ENCODE peak calls at places on chromosomes 16 and 17, in six cellular contexts. One of them, this sample, is unnamed.

GRCh38 chr17:36824678-36825091 is 112.6 kb upstream of the LHX1 start:
- DNase-seq in activated T-helper 1 cell treated with anti-CD3 and anti-CD28 coated beads, Interleukin-12 subunit alpha, Interleukin-12 subunit beta, Interleukin-2, Interleukin-4 antibody, amounts not matched to agents 30 ng/mL and 10 ng/mL and 1 ng/mL, durations not matched to agents 14 hours and 24 hours and 36 hours: no peak
- DNase-seq in NCI-H1105: no peak
- DNase-seq in stimulated activated naive CD8-positive, alpha-beta T cell treated with anti-CD3 and anti-CD28 coated beads, Interleukin-15, Interleukin-2, amounts not matched to agents 100 U/mL and 50 U/mL, for 24 hours: no peak
- DNase-seq in NCI-H1092: no peak
- DNase-seq in breast epithelium: no peak
- DNase-seq in this sample: no peak

GRCh38 chr16:1010815-1011214 is 29.2 kb downstream of the SOX8 start:
- DNase-seq in activated T-helper 1 cell treated with anti-CD3 and anti-CD28 coated beads, Interleukin-12 subunit alpha, Interleukin-12 subunit beta, Interleukin-2, Interleukin-4 antibody, amounts not matched to agents 30 ng/mL and 10 ng/mL and 1 ng/mL, durations not matched to agents 14 hours and 24 hours and 36 hours: no peak
- DNase-seq in NCI-H1105: no peak
- DNase-seq in stimulated activated naive CD8-positive, alpha-beta T cell treated with anti-CD3 and anti-CD28 coated beads, Interleukin-15, Interleukin-2, amounts not matched to agents 100 U/mL and 50 U/mL, for 24 hours: no peak
- DNase-seq in NCI-H1092: no peak
- DNase-seq in breast epithelium: no peak
- DNase-seq in this sample: no peak

GRCh38 chr17:15036238-15036637 is 228.9 kb downstream of the PMP22 start:
- DNase-seq in activated T-helper 1 cell treated with anti-CD3 and anti-CD28 coated beads, Interleukin-12 subunit alpha, Interleukin-12 subunit beta, Interleukin-2, Interleukin-4 antibody, amounts not matched to agents 30 ng/mL and 10 ng/mL and 1 ng/mL, durations not matched to agents 14 hours and 24 hours and 36 hours: no peak
- DNase-seq in NCI-H1105: no peak
- DNase-seq in stimulated activated naive CD8-positive, alpha-beta T cell treated with anti-CD3 and anti-CD28 coated beads, Interleukin-15, Interleukin-2, amounts not matched to agents 100 U/mL and 50 U/mL, for 24 hours: no peak
- DNase-seq in NCI-H1092: no peak
- DNase-seq in breast epithelium: no peak
- DNase-seq in this sample: no peak

GRCh38 chr17:72358465-72358864 is 237.6 kb downstream of the SOX9 start:
- DNase-seq in activated T-helper 1 cell treated with anti-CD3 and anti-CD28 coated beads, Interleukin-12 subunit alpha, Interleukin-12 subunit beta, Interleukin-2, Interleukin-4 antibody, amounts not matched to agents 30 ng/mL and 10 ng/mL and 1 ng/mL, durations not matched to agents 14 hours and 24 hours and 36 hours: no peak
- DNase-seq in NCI-H1105: no peak
- DNase-seq in stimulated activated naive CD8-positive, alpha-beta T cell treated with anti-CD3 and anti-CD28 coated beads, Interleukin-15, Interleukin-2, amounts not matched to agents 100 U/mL and 50 U/mL, for 24 hours: no peak
- DNase-seq in NCI-H1092: no peak
- DNase-seq in breast epithelium: no peak
- DNase-seq in this sample: no peak

GRCh38 chr16:55225972-55226542 is 97.9 kb upstream of the IRX6 start:
- DNase-seq in activated T-helper 1 cell treated with anti-CD3 and anti-CD28 coated beads, Interleukin-12 subunit alpha, Interleukin-12 subunit beta, Interleukin-2, Interleukin-4 antibody, amounts not matched to agents 30 ng/mL and 10 ng/mL and 1 ng/mL, durations not matched to agents 14 hours and 24 hours and 36 hours: no peak
- DNase-seq in NCI-H1105: no peak
- DNase-seq in stimulated activated naive CD8-positive, alpha-beta T cell treated with anti-CD3 and anti-CD28 coated beads, Interleukin-15, Interleukin-2, amounts not matched to agents 100 U/mL and 50 U/mL, for 24 hours: no peak
- DNase-seq in NCI-H1092: no peak
- DNase-seq in breast epithelium: no peak
- DNase-seq in this sample: no peak

GRCh38 chr16:3188925-3189825 is 1.2 kb downstream of the OR1F1 start:
- DNase-seq in activated T-helper 1 cell treated with anti-CD3 and anti-CD28 coated beads, Interleukin-12 subunit alpha, Interleukin-12 subunit beta, Interleukin-2, Interleukin-4 antibody, amounts not matched to agents 30 ng/mL and 10 ng/mL and 1 ng/mL, durations not matched to agents 14 hours and 24 hours and 36 hours: no peak
- DNase-seq in NCI-H1105: no peak
- DNase-seq in stimulated activated naive CD8-positive, alpha-beta T cell treated with anti-CD3 and anti-CD28 coated beads, Interleukin-15, Interleukin-2, amounts not matched to agents 100 U/mL and 50 U/mL, for 24 hours: peak; percentile 80
- DNase-seq in NCI-H1092: no peak
- DNase-seq in breast epithelium: no peak
- DNase-seq in this sample: no peak

GRCh38 chr17:63113167-63113566 is 147.1 kb downstream of the TANC2 start:
- DNase-seq in activated T-helper 1 cell treated with anti-CD3 and anti-CD28 coated beads, Interleukin-12 subunit alpha, Interleukin-12 subunit beta, Interleukin-2, Interleukin-4 antibody, amounts not matched to agents 30 ng/mL and 10 ng/mL and 1 ng/mL, durations not matched to agents 14 hours and 24 hours and 36 hours: no peak
- DNase-seq in NCI-H1105: no peak
- DNase-seq in stimulated activated naive CD8-positive, alpha-beta T cell treated with anti-CD3 and anti-CD28 coated beads, Interleukin-15, Interleukin-2, amounts not matched to agents 100 U/mL and 50 U/mL, for 24 hours: no peak
- DNase-seq in NCI-H1092: no peak
- DNase-seq in breast epithelium: no peak
- DNase-seq in this sample: no peak

GRCh38 chr17:82367724-82368524 is 3.6 kb upstream of the UTS2R start:
- DNase-seq in activated T-helper 1 cell treated with anti-CD3 and anti-CD28 coated beads, Interleukin-12 subunit alpha, Interleukin-12 subunit beta, Interleukin-2, Interleukin-4 antibody, amounts not matched to agents 30 ng/mL and 10 ng/mL and 1 ng/mL, durations not matched to agents 14 hours and 24 hours and 36 hours: no peak
- DNase-seq in NCI-H1105: no peak
- DNase-seq in stimulated activated naive CD8-positive, alpha-beta T cell treated with anti-CD3 and anti-CD28 coated beads, Interleukin-15, Interleukin-2, amounts not matched to agents 100 U/mL and 50 U/mL, for 24 hours: no peak
- DNase-seq in NCI-H1092: no peak
- DNase-seq in breast epithelium: no peak
- DNase-seq in this sample: no peak

GRCh38 chr17:3511841-3512511 is 36.2 kb downstream of the ASPA start:
- DNase-seq in activated T-helper 1 cell treated with anti-CD3 and anti-CD28 coated beads, Interleukin-12 subunit alpha, Interleukin-12 subunit beta, Interleukin-2, Interleukin-4 antibody, amounts not matched to agents 30 ng/mL and 10 ng/mL and 1 ng/mL, durations not matched to agents 14 hours and 24 hours and 36 hours: no peak
- DNase-seq in NCI-H1105: no peak
- DNase-seq in stimulated activated naive CD8-positive, alpha-beta T cell treated with anti-CD3 and anti-CD28 coated beads, Interleukin-15, Interleukin-2, amounts not matched to agents 100 U/mL and 50 U/mL, for 24 hours: no peak
- DNase-seq in NCI-H1092: no peak
- DNase-seq in breast epithelium: no peak
- DNase-seq in this sample: no peak

GRCh38 chr16:66600484-66600883 is 4.0 kb upstream of the CMTM3 start:
- DNase-seq in activated T-helper 1 cell treated with anti-CD3 and anti-CD28 coated beads, Interleukin-12 subunit alpha, Interleukin-12 subunit beta, Interleukin-2, Interleukin-4 antibody, amounts not matched to agents 30 ng/mL and 10 ng/mL and 1 ng/mL, durations not matched to agents 14 hours and 24 hours and 36 hours: no peak
- DNase-seq in NCI-H1105: no peak
- DNase-seq in stimulated activated naive CD8-positive, alpha-beta T cell treated with anti-CD3 and anti-CD28 coated beads, Interleukin-15, Interleukin-2, amounts not matched to agents 100 U/mL and 50 U/mL, for 24 hours: no peak
- DNase-seq in NCI-H1092: no peak
- DNase-seq in breast epithelium: no peak
- DNase-seq in this sample: no peak

GRCh38 chr16:89841275-89841674 is 13.0 kb downstream of the SPIRE2 start:
- DNase-seq in activated T-helper 1 cell treated with anti-CD3 and anti-CD28 coated beads, Interleukin-12 subunit alpha, Interleukin-12 subunit beta, Interleukin-2, Interleukin-4 antibody, amounts not matched to agents 30 ng/mL and 10 ng/mL and 1 ng/mL, durations not matched to agents 14 hours and 24 hours and 36 hours: peak; percentile 27
- DNase-seq in NCI-H1105: no peak
- DNase-seq in stimulated activated naive CD8-positive, alpha-beta T cell treated with anti-CD3 and anti-CD28 coated beads, Interleukin-15, Interleukin-2, amounts not matched to agents 100 U/mL and 50 U/mL, for 24 hours: peak; percentile 67
- DNase-seq in NCI-H1092: no peak
- DNase-seq in breast epithelium: no peak
- DNase-seq in this sample: no peak

GRCh38 chr17:8124350-8125195 is 667 bp upstream of the HES7 start:
- DNase-seq in activated T-helper 1 cell treated with anti-CD3 and anti-CD28 coated beads, Interleukin-12 subunit alpha, Interleukin-12 subunit beta, Interleukin-2, Interleukin-4 antibody, amounts not matched to agents 30 ng/mL and 10 ng/mL and 1 ng/mL, durations not matched to agents 14 hours and 24 hours and 36 hours: no peak
- DNase-seq in NCI-H1105: peak; percentile 31
- DNase-seq in stimulated activated naive CD8-positive, alpha-beta T cell treated with anti-CD3 and anti-CD28 coated beads, Interleukin-15, Interleukin-2, amounts not matched to agents 100 U/mL and 50 U/mL, for 24 hours: peak; percentile 39
- DNase-seq in NCI-H1092: no peak
- DNase-seq in breast epithelium: no peak
- DNase-seq in this sample: no peak

GRCh38 chr16:77732241-77732946 is 10.1 kb downstream of the NUDT7 start:
- DNase-seq in activated T-helper 1 cell treated with anti-CD3 and anti-CD28 coated beads, Interleukin-12 subunit alpha, Interleukin-12 subunit beta, Interleukin-2, Interleukin-4 antibody, amounts not matched to agents 30 ng/mL and 10 ng/mL and 1 ng/mL, durations not matched to agents 14 hours and 24 hours and 36 hours: no peak
- DNase-seq in NCI-H1105: no peak
- DNase-seq in stimulated activated naive CD8-positive, alpha-beta T cell treated with anti-CD3 and anti-CD28 coated beads, Interleukin-15, Interleukin-2, amounts not matched to agents 100 U/mL and 50 U/mL, for 24 hours: no peak
- DNase-seq in NCI-H1092: no peak
- DNase-seq in breast epithelium: no peak
- DNase-seq in this sample: no peak

GRCh38 chr16:17836868-17837602 is 366.3 kb upstream of the XYLT1 start:
- DNase-seq in activated T-helper 1 cell treated with anti-CD3 and anti-CD28 coated beads, Interleukin-12 subunit alpha, Interleukin-12 subunit beta, Interleukin-2, Interleukin-4 antibody, amounts not matched to agents 30 ng/mL and 10 ng/mL and 1 ng/mL, durations not matched to agents 14 hours and 24 hours and 36 hours: no peak
- DNase-seq in NCI-H1105: no peak
- DNase-seq in stimulated activated naive CD8-positive, alpha-beta T cell treated with anti-CD3 and anti-CD28 coated beads, Interleukin-15, Interleukin-2, amounts not matched to agents 100 U/mL and 50 U/mL, for 24 hours: no peak
- DNase-seq in NCI-H1092: no peak
- DNase-seq in breast epithelium: no peak
- DNase-seq in this sample: no peak

GRCh38 chr17:50918071-50918932 is 52.1 kb upstream of the TOB1 start:
- DNase-seq in activated T-helper 1 cell treated with anti-CD3 and anti-CD28 coated beads, Interleukin-12 subunit alpha, Interleukin-12 subunit beta, Interleukin-2, Interleukin-4 antibody, amounts not matched to agents 30 ng/mL and 10 ng/mL and 1 ng/mL, durations not matched to agents 14 hours and 24 hours and 36 hours: no peak
- DNase-seq in NCI-H1105: no peak
- DNase-seq in stimulated activated naive CD8-positive, alpha-beta T cell treated with anti-CD3 and anti-CD28 coated beads, Interleukin-15, Interleukin-2, amounts not matched to agents 100 U/mL and 50 U/mL, for 24 hours: no peak
- DNase-seq in NCI-H1092: no peak
- DNase-seq in breast epithelium: peak; percentile 83
- DNase-seq in this sample: no peak

GRCh38 chr16:4511441-4512082 is 27.0 kb downstream of the CDIP1 start:
- DNase-seq in activated T-helper 1 cell treated with anti-CD3 and anti-CD28 coated beads, Interleukin-12 subunit alpha, Interleukin-12 subunit beta, Interleukin-2, Interleukin-4 antibody, amounts not matched to agents 30 ng/mL and 10 ng/mL and 1 ng/mL, durations not matched to agents 14 hours and 24 hours and 36 hours: no peak
- DNase-seq in NCI-H1105: peak; percentile 32
- DNase-seq in stimulated activated naive CD8-positive, alpha-beta T cell treated with anti-CD3 and anti-CD28 coated beads, Interleukin-15, Interleukin-2, amounts not matched to agents 100 U/mL and 50 U/mL, for 24 hours: peak; percentile 30
- DNase-seq in NCI-H1092: peak; percentile 18
- DNase-seq in breast epithelium: no peak
- DNase-seq in this sample: peak; percentile 67

GRCh38 chr16:76796978-76797377 is 394.0 kb upstream of the MON1B start:
- DNase-seq in activated T-helper 1 cell treated with anti-CD3 and anti-CD28 coated beads, Interleukin-12 subunit alpha, Interleukin-12 subunit beta, Interleukin-2, Interleukin-4 antibody, amounts not matched to agents 30 ng/mL and 10 ng/mL and 1 ng/mL, durations not matched to agents 14 hours and 24 hours and 36 hours: no peak
- DNase-seq in NCI-H1105: no peak
- DNase-seq in stimulated activated naive CD8-positive, alpha-beta T cell treated with anti-CD3 and anti-CD28 coated beads, Interleukin-15, Interleukin-2, amounts not matched to agents 100 U/mL and 50 U/mL, for 24 hours: no peak
- DNase-seq in NCI-H1092: no peak
- DNase-seq in breast epithelium: no peak
- DNase-seq in this sample: no peak